ENCODE peak calls at places on chromosomes 7 and 10, in seven cellular contexts. I, Z, W, Q, U, K and S are unnamed samples.

GRCh38 chr7:37284805-37285211 is 163.9 kb downstream of the ELMO1 start:
- DNase-seq in W (peak), Z (peak), U (no peak), Q (peak), K (peak), I (peak), S (peak)

GRCh38 chr10:21315321-21316220 is 209.9 kb downstream of the SKIDA1 start:
- DNase-seq in Z (peak), Q (no peak), I (no peak), U (no peak), K (no peak), W (no peak), S (no peak)

GRCh38 chr10:105733919-105734318 is 1092.8 kb downstream of the SORCS3 start:
- DNase-seq in U (no peak), Z (no peak), W (no peak), K (no peak), I (no peak), Q (no peak), S (no peak)

GRCh38 chr7:149625947-149626392 is 128.4 kb upstream of the ZNF746 start:
- DNase-seq in I (no peak), Z (no peak), K (no peak), W (no peak), U (no peak), Q (no peak), S (no peak)

GRCh38 chr10:91616124-91616523 is 16.7 kb downstream of the PPP1R3C start:
- DNase-seq in W (no peak), Q (no peak), Z (no peak), U (no peak), I (no peak), K (no peak), S (no peak)

GRCh38 chr10:113683300-113683699 is 3.6 kb downstream of the CASP7 start:
- DNase-seq in U (no peak), Q (no peak), I (no peak), W (no peak), K (no peak), Z (no peak), S (no peak)

GRCh38 chr7:134885967-134886352 is 100.3 kb upstream of the AGBL3 start:
- DNase-seq in W (no peak), Z (no peak), Q (no peak), K (no peak), I (no peak), U (no peak), S (no peak)

GRCh38 chr10:99850041-99850766 is 67.8 kb downstream of the ABCC2 start:
- DNase-seq in I (no peak), W (no peak), Z (no peak), K (no peak), U (no peak), Q (no peak), S (no peak)

GRCh38 chr7:129191272-129191671 is 2.8 kb downstream of the SMO start:
- DNase-seq in U (no peak), W (no peak), Q (no peak), K (no peak), Z (no peak), I (no peak), S (no peak)